ENCODE peak calls at places on chromosome 15, in ten cellular contexts. R is nucleus accumbens; W is T-helper 2 cell; D is posterior vena cava; H is stimulated activated CD8-positive, alpha-beta memory T cell treated with anti-CD3 and anti-CD28 coated beads, Interleukin-2, amount 100 ng/mL, for 1 hour; I is adipocyte; A is T-helper 17 cell; U is H54; Z is stomach; S is AG10803. J is an unnamed sample.

GRCh38 chr15:52466134-52466701 is 62.5 kb downstream of the MYO5A start:
- DNase-seq in R (peak), W (peak), D (peak), H (no peak), I (no peak), A (no peak), U (no peak), Z (peak), S (no peak), J (no peak)

GRCh38 chr15:71334874-71335273 is 219.6 kb downstream of the THSD4 start:
- DNase-seq in R (no peak), W (no peak), D (no peak), H (no peak), I (no peak), A (no peak), U (no peak), Z (no peak), S (no peak), J (no peak)

GRCh38 chr15:29045717-29046116 is 159.9 kb downstream of the APBA2 start:
- DNase-seq in R (no peak), W (no peak), D (no peak), H (no peak), I (peak), A (no peak), U (peak), Z (no peak), S (peak), J (peak)

GRCh38 chr15:86403221-86403620 is 323.6 kb downstream of the AGBL1 start:
- DNase-seq in R (no peak), W (no peak), D (no peak), H (no peak), I (no peak), A (no peak), U (no peak), Z (no peak), S (no peak), J (no peak)

GRCh38 chr15:53837263-53837662 is 77.8 kb upstream of the WDR72 start:
- DNase-seq in R (no peak), W (no peak), D (no peak), H (no peak), I (no peak), A (no peak), U (no peak), Z (peak), S (no peak), J (no peak)

GRCh38 chr15:101159096-101159935 is 92.5 kb downstream of the CHSY1 start:
- DNase-seq in R (no peak), W (no peak), D (no peak), H (no peak), I (no peak), A (no peak), U (no peak), Z (no peak), S (no peak), J (no peak)

GRCh38 chr15:58495836-58496501 is 64.2 kb downstream of the LIPC start:
- DNase-seq in R (no peak), W (no peak), D (no peak), H (no peak), I (peak), A (no peak), U (no peak), Z (no peak), S (no peak), J (no peak)

GRCh38 chr15:68416158-68416535 is 15.8 kb downstream of the ITGA11 start:
- DNase-seq in R (no peak), W (no peak), D (peak), H (no peak), I (no peak), A (no peak), U (no peak), Z (no peak), S (no peak), J (no peak)

GRCh38 chr15:40536501-40536900 is 28.3 kb downstream of the CCDC32 start:
- DNase-seq in R (no peak), W (no peak), D (no peak), H (no peak), I (peak), A (no peak), U (no peak), Z (no peak), S (no peak), J (no peak)

GRCh38 chr15:34679326-34679725 is 75.5 kb downstream of the GJD2 start:
- DNase-seq in R (no peak), W (no peak), D (no peak), H (no peak), I (peak), A (no peak), U (no peak), Z (no peak), S (no peak), J (no peak)